ENCODE peak calls at places on chromosomes 16 and 17, in six cellular contexts. T, P, A, R, N and K are unnamed samples.

GRCh38 chr16:17776888-17777287 is 306.1 kb upstream of the XYLT1 start:
- DNase-seq in T (no peak), P (no peak), A (no peak), R (no peak), N (no peak), K (no peak)

GRCh38 chr16:28845173-28846079 is 722 bp downstream of the TUFM start:
- DNase-seq in T (peak; percentile 81), P (peak; percentile 33), A (peak; percentile 12), R (no peak), N (no peak), K (no peak)

GRCh38 chr17:55758171-55758570 is 7.3 kb downstream of the PCTP start:
- DNase-seq in T (no peak), P (no peak), A (no peak), R (no peak), N (no peak), K (no peak)

GRCh38 chr17:1035546-1036170 is 38.7 kb downstream of the TIMM22 start:
- DNase-seq in T (no peak), P (no peak), A (no peak), R (no peak), N (no peak), K (no peak)

GRCh38 chr17:41919165-41919817 is 540 bp upstream of the ACLY start:
- DNase-seq in T (peak; percentile 68), P (no peak), A (no peak), R (no peak), N (peak; percentile 41), K (no peak)

GRCh38 chr17:69175262-69175811 is 33.6 kb upstream of the ABCA6 start:
- DNase-seq in T (no peak), P (no peak), A (no peak), R (no peak), N (no peak), K (no peak)

GRCh38 chr17:78769200-78769773 is 12.8 kb downstream of the CYTH1 start:
- DNase-seq in T (no peak), P (no peak), A (no peak), R (no peak), N (no peak), K (no peak)

GRCh38 chr16:57600048-57600835 is 28.2 kb upstream of the ADGRG1 start:
- DNase-seq in T (peak; percentile 67), P (peak; percentile 88), A (peak; percentile 32), R (peak; percentile 84), N (no peak), K (peak; percentile 53)

GRCh38 chr17:48545022-48545376 is at the start of gene HOXB2:
- DNase-seq in T (no peak), P (no peak), A (peak; percentile 77), R (no peak), N (no peak), K (no peak)

GRCh38 chr16:84138824-84139627 is 6.0 kb downstream of the HSDL1 start:
- DNase-seq in T (no peak), P (no peak), A (peak; percentile 52), R (no peak), N (no peak), K (no peak)

GRCh38 chr16:64865037-64865696 is 256.7 kb downstream of the CDH11 start:
- DNase-seq in T (no peak), P (no peak), A (peak; percentile 16), R (no peak), N (no peak), K (no peak)

GRCh38 chr17:11996722-11997146 is 541 bp downstream of the ZNF18 start:
- DNase-seq in T (peak; percentile 66), P (peak; percentile 55), A (peak; percentile 28), R (no peak), N (no peak), K (no peak)

GRCh38 chr16:89378947-89379771 is 111.2 kb downstream of the ANKRD11 start:
- DNase-seq in T (no peak), P (no peak), A (no peak), R (no peak), N (no peak), K (no peak)
- TF ChIP-seq CTCF in T (no peak), P (no peak), A (no peak), R (no peak), N (no peak), K (no peak)

DNA sequence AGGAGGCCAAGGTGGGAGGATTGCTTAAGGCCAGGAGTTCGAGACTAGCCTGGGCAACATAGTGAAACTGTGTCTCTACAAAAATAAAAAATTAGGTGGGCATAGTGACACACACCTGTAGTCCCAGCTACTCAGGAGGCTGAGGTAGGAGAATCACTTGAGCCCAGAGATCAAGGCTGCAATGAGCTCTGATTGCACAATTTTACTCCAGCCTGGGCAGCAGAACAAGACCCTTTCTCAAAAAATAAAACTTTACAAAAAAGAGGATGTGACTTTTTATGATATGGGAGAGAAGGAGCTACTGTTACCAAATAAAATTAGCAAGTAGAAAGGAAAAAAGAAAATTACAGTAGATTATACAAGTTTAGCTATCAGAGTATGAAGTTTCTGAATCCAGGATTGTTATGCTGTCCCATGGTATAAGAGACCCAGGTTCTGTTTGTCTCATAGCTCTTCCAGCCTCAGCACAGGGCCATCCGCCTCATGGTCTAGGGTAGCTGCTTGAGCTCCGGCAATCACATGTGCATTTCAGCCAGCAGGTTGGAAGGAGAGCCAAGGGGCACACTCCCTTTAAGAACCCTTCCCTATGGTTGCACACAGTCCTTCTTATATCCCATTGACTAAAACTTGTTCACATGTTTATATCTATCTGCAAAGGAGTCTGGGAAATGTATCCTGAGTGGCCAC is 13.5 kb downstream of the EEF2K start:
- DNase-seq in T (no peak), P (no peak), A (no peak), R (no peak), N (no peak), K (no peak)
- H3K4me3 ChIP-seq in T (no peak overlapping the region), P (no peak overlapping the region), A (no peak overlapping the region), R (no peak overlapping the region), N (no peak overlapping the region), K (no peak overlapping the region)

GRCh38 chr16:74811911-74812310 is 37.3 kb upstream of the FA2H start:
- DNase-seq in T (no peak), P (no peak), A (no peak), R (no peak), N (no peak), K (no peak)

DNA sequence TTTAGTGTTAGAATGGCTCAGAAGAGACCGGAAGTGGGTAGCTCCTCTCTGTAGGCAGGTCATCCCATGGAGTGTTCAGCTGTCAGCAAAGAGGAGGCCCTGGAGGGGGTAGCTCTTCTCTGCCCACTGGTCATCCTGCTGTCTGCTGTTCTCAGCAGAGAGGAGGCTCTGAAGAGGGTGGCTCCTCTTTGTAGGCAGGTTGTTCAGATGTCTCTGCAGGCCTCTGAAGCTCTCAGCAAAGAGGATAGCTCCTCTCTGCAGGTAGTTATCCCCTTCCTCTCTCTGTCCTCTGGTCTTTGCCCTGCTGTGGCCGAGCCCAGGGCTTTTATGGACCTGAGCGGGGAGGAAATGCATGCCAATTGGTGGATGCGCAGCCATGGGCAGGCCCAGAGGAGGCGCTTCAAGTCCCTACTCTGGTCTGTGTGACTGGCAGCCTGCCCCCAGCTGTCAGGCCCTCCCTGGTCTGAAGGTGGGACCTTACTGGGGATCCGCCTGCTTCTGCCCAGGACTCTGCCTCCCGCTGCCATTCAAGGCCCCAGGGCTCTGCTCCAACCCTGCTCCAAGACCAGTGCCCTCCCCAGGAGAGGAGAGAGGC is 32.5 kb upstream of the FA2H start:
- DNase-seq in T (no peak), P (no peak), A (no peak), R (no peak), N (no peak), K (no peak)
- H3K36me3 ChIP-seq in T (no peaks in the 10 kb centered on the region), P (no peaks in the 10 kb centered on the region), A (no peaks in the 10 kb centered on the region), R (no peaks in the 10 kb centered on the region), N (no peaks in the 10 kb centered on the region), K (no peaks in the 10 kb centered on the region)

GRCh38 chr16:50324345-50324744 is 44.4 kb downstream of the BRD7 start:
- DNase-seq in T (no peak), P (no peak), A (no peak), R (no peak), N (no peak), K (no peak)

GRCh38 chr16:50322333-50322732 is 46.5 kb downstream of the BRD7 start:
- DNase-seq in T (no peak), P (no peak), A (no peak), R (no peak), N (no peak), K (no peak)

GRCh38 chr16:50320310-50320709 is 48.5 kb downstream of the BRD7 start:
- DNase-seq in T (no peak), P (no peak), A (no peak), R (no peak), N (no peak), K (no peak)

GRCh38 chr16:50326264-50326663 is 42.5 kb downstream of the BRD7 start:
- DNase-seq in T (no peak), P (no peak), A (no peak), R (no peak), N (no peak), K (no peak)

GRCh38 chr16:50323335-50324011 is 45.3 kb downstream of the BRD7 start:
- DNase-seq in T (no peak), P (peak; percentile 15), A (peak; percentile 56), R (no peak), N (no peak), K (no peak)
- TF ChIP-seq CTCF in T (peak; percentile 13), P (no peak), A (peak; percentile 46), R (no peak), N (no peak), K (peak; percentile 33)

GRCh38 chr17:29709861-29710849 is 87.4 kb upstream of the CORO6 start:
- DNase-seq in T (no peak), P (no peak), A (peak; percentile 52), R (no peak), N (no peak), K (no peak)

GRCh38 chr17:29713626-29714025 is 90.9 kb upstream of the CORO6 start:
- DNase-seq in T (no peak), P (no peak), A (no peak), R (no peak), N (no peak), K (no peak)

GRCh38 chr17:29712677-29713076 is 90.0 kb upstream of the CORO6 start:
- DNase-seq in T (no peak), P (no peak), A (no peak), R (no peak), N (no peak), K (no peak)

GRCh38 chr17:29711588-29712385 is 89.1 kb upstream of the CORO6 start:
- DNase-seq in T (no peak), P (no peak), A (no peak), R (no peak), N (no peak), K (no peak)

DNA sequence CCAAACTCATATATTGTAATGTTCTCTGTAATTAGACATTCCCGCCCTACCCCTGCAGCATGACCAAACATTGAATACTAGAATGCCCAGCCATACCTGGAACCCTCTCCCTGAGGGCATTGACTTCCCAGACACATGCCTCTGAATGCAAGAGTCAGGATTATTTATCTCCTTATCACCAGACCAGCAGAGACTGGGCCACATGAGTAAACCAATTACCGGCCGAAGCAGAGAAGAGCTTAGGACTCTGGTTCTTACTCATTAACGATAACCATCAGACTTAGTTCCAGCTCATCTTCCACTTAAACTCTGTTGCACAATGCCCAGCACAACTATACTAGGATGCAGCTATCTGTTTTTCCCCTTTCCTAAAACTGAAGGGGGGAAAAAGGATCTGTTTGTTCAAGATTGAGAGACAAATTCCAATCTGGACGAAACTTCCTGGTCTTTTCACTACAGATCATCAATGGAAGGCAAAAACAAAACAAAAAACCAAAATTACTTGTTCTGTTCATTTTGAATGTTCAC is 88.2 kb upstream of the CORO6 start:
- DNase-seq in T (no peak), P (no peak), A (peak; percentile 56), R (no peak), N (no peak), K (no peak)
- H3K4me3 ChIP-seq in T (no peak overlapping the region), P (no peak overlapping the region), A (no peak overlapping the region), R (no peak overlapping the region), N (no peak overlapping the region), K (no peak overlapping the region)

GRCh38 chr16:80372341-80372740 is 168.5 kb upstream of the DYNLRB2 start:
- DNase-seq in T (no peak), P (no peak), A (no peak), R (no peak), N (no peak), K (no peak)
- H3K36me3 ChIP-seq in T (no peaks in the 10 kb centered on the region), P (no peaks in the 10 kb centered on the region), A (no peaks in the 10 kb centered on the region), R (no peaks in the 10 kb centered on the region), N (no peaks in the 10 kb centered on the region), K (no peaks in the 10 kb centered on the region)